ENCODE peak calls at places on chromosome 22, in eight cellular contexts. One of them, this sample, is unnamed.

GRCh38 chr22:24894220-24894975 is 52.1 kb downstream of the LHFPL7 start:
- DNase-seq in EL: peak
- DNase-seq in stomach: peak
- DNase-seq in colonic mucosa: peak
- DNase-seq in fibroblast of lung: peak
- DNase-seq in activated B cell treated with CpG ODN at 0.5 μM for 24 hours: no peak
- DNase-seq in HS-27A: peak
- DNase-seq in activated CD4-positive, alpha-beta memory T cell treated with anti-CD3 and anti-CD28 coated beads, Interleukin-2, amount 10 ng/mL, durations not matched to agents 7 days and 5 days: no peak
- DNase-seq in this sample: no peak

GRCh38 chr22:23504522-23504921 is 75.6 kb downstream of the IGLL1 start:
- DNase-seq in EL: no peak
- DNase-seq in stomach: no peak
- DNase-seq in colonic mucosa: no peak
- DNase-seq in fibroblast of lung: no peak
- DNase-seq in activated B cell treated with CpG ODN at 0.5 μM for 24 hours: no peak
- DNase-seq in HS-27A: no peak
- DNase-seq in activated CD4-positive, alpha-beta memory T cell treated with anti-CD3 and anti-CD28 coated beads, Interleukin-2, amount 10 ng/mL, durations not matched to agents 7 days and 5 days: no peak
- DNase-seq in this sample: no peak

GRCh38 chr22:30701872-30702271 is 7.2 kb downstream of the OSBP2 start:
- DNase-seq in EL: peak
- DNase-seq in stomach: no peak
- DNase-seq in colonic mucosa: no peak
- DNase-seq in fibroblast of lung: peak
- DNase-seq in activated B cell treated with CpG ODN at 0.5 μM for 24 hours: no peak
- DNase-seq in HS-27A: no peak
- DNase-seq in activated CD4-positive, alpha-beta memory T cell treated with anti-CD3 and anti-CD28 coated beads, Interleukin-2, amount 10 ng/mL, durations not matched to agents 7 days and 5 days: no peak
- DNase-seq in this sample: no peak

GRCh38 chr22:35435201-35435712 is 35.3 kb downstream of the MCM5 start:
- DNase-seq in EL: no peak
- DNase-seq in stomach: no peak
- DNase-seq in colonic mucosa: no peak
- DNase-seq in fibroblast of lung: no peak
- DNase-seq in activated B cell treated with CpG ODN at 0.5 μM for 24 hours: no peak
- DNase-seq in HS-27A: no peak
- DNase-seq in activated CD4-positive, alpha-beta memory T cell treated with anti-CD3 and anti-CD28 coated beads, Interleukin-2, amount 10 ng/mL, durations not matched to agents 7 days and 5 days: no peak
- DNase-seq in this sample: no peak

GRCh38 chr22:46942816-46943783 is 180.7 kb downstream of the TBC1D22A start:
- DNase-seq in EL: no peak
- DNase-seq in stomach: no peak
- DNase-seq in colonic mucosa: peak
- DNase-seq in fibroblast of lung: no peak
- DNase-seq in activated B cell treated with CpG ODN at 0.5 μM for 24 hours: no peak
- DNase-seq in HS-27A: no peak
- DNase-seq in activated CD4-positive, alpha-beta memory T cell treated with anti-CD3 and anti-CD28 coated beads, Interleukin-2, amount 10 ng/mL, durations not matched to agents 7 days and 5 days: no peak
- DNase-seq in this sample: no peak

GRCh38 chr22:46415816-46416536 is 80.5 kb downstream of the TRMU start:
- DNase-seq in EL: no peak
- DNase-seq in stomach: no peak
- DNase-seq in colonic mucosa: no peak
- DNase-seq in fibroblast of lung: peak
- DNase-seq in activated B cell treated with CpG ODN at 0.5 μM for 24 hours: no peak
- DNase-seq in HS-27A: no peak
- DNase-seq in activated CD4-positive, alpha-beta memory T cell treated with anti-CD3 and anti-CD28 coated beads, Interleukin-2, amount 10 ng/mL, durations not matched to agents 7 days and 5 days: no peak
- DNase-seq in this sample: no peak

GRCh38 chr22:39598017-39598965 is 27.7 kb downstream of the CACNA1I start:
- DNase-seq in EL: no peak
- DNase-seq in stomach: peak
- DNase-seq in colonic mucosa: peak
- DNase-seq in fibroblast of lung: no peak
- DNase-seq in activated B cell treated with CpG ODN at 0.5 μM for 24 hours: peak
- DNase-seq in HS-27A: no peak
- DNase-seq in activated CD4-positive, alpha-beta memory T cell treated with anti-CD3 and anti-CD28 coated beads, Interleukin-2, amount 10 ng/mL, durations not matched to agents 7 days and 5 days: peak
- DNase-seq in this sample: peak

GRCh38 chr22:26552466-26552865 is 37.5 kb downstream of the TPST2 start:
- DNase-seq in EL: peak
- DNase-seq in stomach: no peak
- DNase-seq in colonic mucosa: no peak
- DNase-seq in fibroblast of lung: peak
- DNase-seq in activated B cell treated with CpG ODN at 0.5 μM for 24 hours: no peak
- DNase-seq in HS-27A: no peak
- DNase-seq in activated CD4-positive, alpha-beta memory T cell treated with anti-CD3 and anti-CD28 coated beads, Interleukin-2, amount 10 ng/mL, durations not matched to agents 7 days and 5 days: no peak
- DNase-seq in this sample: no peak

GRCh38 chr22:42300286-42301071 is 30.0 kb upstream of the TCF20 start:
- DNase-seq in EL: no peak
- DNase-seq in stomach: peak
- DNase-seq in colonic mucosa: no peak
- DNase-seq in fibroblast of lung: no peak
- DNase-seq in activated B cell treated with CpG ODN at 0.5 μM for 24 hours: peak
- DNase-seq in HS-27A: no peak
- DNase-seq in activated CD4-positive, alpha-beta memory T cell treated with anti-CD3 and anti-CD28 coated beads, Interleukin-2, amount 10 ng/mL, durations not matched to agents 7 days and 5 days: peak
- DNase-seq in this sample: peak

GRCh38 chr22:17751596-17751995 is 22.7 kb downstream of the BID start:
- DNase-seq in EL: no peak
- DNase-seq in stomach: no peak
- DNase-seq in colonic mucosa: no peak
- DNase-seq in fibroblast of lung: no peak
- DNase-seq in activated B cell treated with CpG ODN at 0.5 μM for 24 hours: no peak
- DNase-seq in HS-27A: no peak
- DNase-seq in activated CD4-positive, alpha-beta memory T cell treated with anti-CD3 and anti-CD28 coated beads, Interleukin-2, amount 10 ng/mL, durations not matched to agents 7 days and 5 days: no peak
- DNase-seq in this sample: no peak

GRCh38 chr22:28231423-28231822 is 312.4 kb upstream of the PITPNB start:
- DNase-seq in EL: no peak
- DNase-seq in stomach: no peak
- DNase-seq in colonic mucosa: no peak
- DNase-seq in fibroblast of lung: peak
- DNase-seq in activated B cell treated with CpG ODN at 0.5 μM for 24 hours: no peak
- DNase-seq in HS-27A: no peak
- DNase-seq in activated CD4-positive, alpha-beta memory T cell treated with anti-CD3 and anti-CD28 coated beads, Interleukin-2, amount 10 ng/mL, durations not matched to agents 7 days and 5 days: no peak
- DNase-seq in this sample: no peak

GRCh38 chr22:45210577-45211431 is 29.9 kb downstream of the KIAA0930 start:
- DNase-seq in EL: peak
- DNase-seq in stomach: no peak
- DNase-seq in colonic mucosa: no peak
- DNase-seq in fibroblast of lung: no peak
- DNase-seq in activated B cell treated with CpG ODN at 0.5 μM for 24 hours: no peak
- DNase-seq in HS-27A: no peak
- DNase-seq in activated CD4-positive, alpha-beta memory T cell treated with anti-CD3 and anti-CD28 coated beads, Interleukin-2, amount 10 ng/mL, durations not matched to agents 7 days and 5 days: no peak
- DNase-seq in this sample: no peak

GRCh38 chr22:27784099-27784446 is 17.5 kb downstream of the MN1 start:
- DNase-seq in EL: no peak
- DNase-seq in stomach: no peak
- DNase-seq in colonic mucosa: no peak
- DNase-seq in fibroblast of lung: no peak
- DNase-seq in activated B cell treated with CpG ODN at 0.5 μM for 24 hours: no peak
- DNase-seq in HS-27A: no peak
- DNase-seq in activated CD4-positive, alpha-beta memory T cell treated with anti-CD3 and anti-CD28 coated beads, Interleukin-2, amount 10 ng/mL, durations not matched to agents 7 days and 5 days: no peak
- DNase-seq in this sample: no peak

GRCh38 chr22:47337161-47337621 is 574.7 kb downstream of the TBC1D22A start:
- DNase-seq in EL: peak
- DNase-seq in stomach: no peak
- DNase-seq in colonic mucosa: no peak
- DNase-seq in fibroblast of lung: peak
- DNase-seq in activated B cell treated with CpG ODN at 0.5 μM for 24 hours: no peak
- DNase-seq in HS-27A: no peak
- DNase-seq in activated CD4-positive, alpha-beta memory T cell treated with anti-CD3 and anti-CD28 coated beads, Interleukin-2, amount 10 ng/mL, durations not matched to agents 7 days and 5 days: no peak
- DNase-seq in this sample: no peak

GRCh38 chr22:48300877-48301276 is 1526.8 kb downstream of the BRD1 start:
- DNase-seq in EL: no peak
- DNase-seq in stomach: no peak
- DNase-seq in colonic mucosa: no peak
- DNase-seq in fibroblast of lung: no peak
- DNase-seq in activated B cell treated with CpG ODN at 0.5 μM for 24 hours: no peak
- DNase-seq in HS-27A: no peak
- DNase-seq in activated CD4-positive, alpha-beta memory T cell treated with anti-CD3 and anti-CD28 coated beads, Interleukin-2, amount 10 ng/mL, durations not matched to agents 7 days and 5 days: no peak
- DNase-seq in this sample: no peak

GRCh38 chr22:29259253-29259899 is 8.4 kb downstream of the RHBDD3 start:
- DNase-seq in EL: no peak
- DNase-seq in stomach: no peak
- DNase-seq in colonic mucosa: no peak
- DNase-seq in fibroblast of lung: no peak
- DNase-seq in activated B cell treated with CpG ODN at 0.5 μM for 24 hours: no peak
- DNase-seq in HS-27A: no peak
- DNase-seq in activated CD4-positive, alpha-beta memory T cell treated with anti-CD3 and anti-CD28 coated beads, Interleukin-2, amount 10 ng/mL, durations not matched to agents 7 days and 5 days: no peak
- DNase-seq in this sample: no peak

GRCh38 chr22:49302530-49302929 is 525.1 kb downstream of the BRD1 start:
- DNase-seq in EL: no peak
- DNase-seq in stomach: peak
- DNase-seq in colonic mucosa: no peak
- DNase-seq in fibroblast of lung: no peak
- DNase-seq in activated B cell treated with CpG ODN at 0.5 μM for 24 hours: no peak
- DNase-seq in HS-27A: no peak
- DNase-seq in activated CD4-positive, alpha-beta memory T cell treated with anti-CD3 and anti-CD28 coated beads, Interleukin-2, amount 10 ng/mL, durations not matched to agents 7 days and 5 days: no peak
- DNase-seq in this sample: no peak

GRCh38 chr22:31130873-31131272 is 8.1 kb downstream of the INPP5J start:
- DNase-seq in EL: no peak
- DNase-seq in stomach: peak
- DNase-seq in colonic mucosa: no peak
- DNase-seq in fibroblast of lung: no peak
- DNase-seq in activated B cell treated with CpG ODN at 0.5 μM for 24 hours: no peak
- DNase-seq in HS-27A: no peak
- DNase-seq in activated CD4-positive, alpha-beta memory T cell treated with anti-CD3 and anti-CD28 coated beads, Interleukin-2, amount 10 ng/mL, durations not matched to agents 7 days and 5 days: no peak
- DNase-seq in this sample: no peak

GRCh38 chr22:41481131-41481830 is 12.4 kb downstream of the ACO2 start:
- DNase-seq in EL: peak
- DNase-seq in stomach: no peak
- DNase-seq in colonic mucosa: no peak
- DNase-seq in fibroblast of lung: peak
- DNase-seq in activated B cell treated with CpG ODN at 0.5 μM for 24 hours: no peak
- DNase-seq in HS-27A: no peak
- DNase-seq in activated CD4-positive, alpha-beta memory T cell treated with anti-CD3 and anti-CD28 coated beads, Interleukin-2, amount 10 ng/mL, durations not matched to agents 7 days and 5 days: no peak
- DNase-seq in this sample: no peak

GRCh38 chr22:47259990-47260389 is 497.5 kb downstream of the TBC1D22A start:
- DNase-seq in EL: no peak
- DNase-seq in stomach: no peak
- DNase-seq in colonic mucosa: no peak
- DNase-seq in fibroblast of lung: no peak
- DNase-seq in activated B cell treated with CpG ODN at 0.5 μM for 24 hours: no peak
- DNase-seq in HS-27A: no peak
- DNase-seq in activated CD4-positive, alpha-beta memory T cell treated with anti-CD3 and anti-CD28 coated beads, Interleukin-2, amount 10 ng/mL, durations not matched to agents 7 days and 5 days: no peak
- DNase-seq in this sample: no peak

GRCh38 chr22:35312198-35313059 is 12.7 kb downstream of the TOM1 start:
- DNase-seq in EL: peak
- DNase-seq in stomach: no peak
- DNase-seq in colonic mucosa: peak
- DNase-seq in fibroblast of lung: peak
- DNase-seq in activated B cell treated with CpG ODN at 0.5 μM for 24 hours: no peak
- DNase-seq in HS-27A: no peak
- DNase-seq in activated CD4-positive, alpha-beta memory T cell treated with anti-CD3 and anti-CD28 coated beads, Interleukin-2, amount 10 ng/mL, durations not matched to agents 7 days and 5 days: no peak
- DNase-seq in this sample: no peak

This sample was measured in GM10248.